ENCODE peak calls at places on chromosomes 3 and 15, in four cellular contexts. X is HL-60, W is GM12865, B is mucosa of descending colon. T is an unnamed sample.

GRCh38 chr3:172083995-172084409 is 44.6 kb downstream of the FNDC3B start:
- DNase-seq in B (no peak), W (no peak), X (no peak), T (no peak)

GRCh38 chr15:59622289-59622688 is 10.7 kb downstream of the GCNT3 start:
- DNase-seq in X (peak), B (peak), W (peak), T (peak)

GRCh38 chr3:10602769-10603768 is 97.7 kb upstream of the ATP2B2 start:
- DNase-seq in W (peak), X (no peak), B (no peak), T (peak)

GRCh38 chr15:59556405-59556804 is 55.2 kb upstream of the GCNT3 start:
- DNase-seq in W (no peak), B (no peak), X (no peak), T (no peak)

GRCh38 chr15:88049509-88049908 is 207.0 kb downstream of the NTRK3 start:
- DNase-seq in B (no peak), W (peak), X (no peak), T (no peak)

GRCh38 chr3:118080886-118081285 is 953.8 kb downstream of the IGSF11 start:
- DNase-seq in B (no peak), X (no peak), W (no peak), T (no peak)

GRCh38 chr3:186058225-186058624 is 50.7 kb downstream of the ETV5 start:
- DNase-seq in W (no peak), B (no peak), X (no peak), T (no peak)

GRCh38 chr15:41806291-41807181 is 21.4 kb upstream of the JMJD7 start:
- DNase-seq in W (no peak), X (no peak), B (no peak), T (no peak)

GRCh38 chr3:183812746-183813445 is 12.5 kb downstream of the MAP6D1 start:
- DNase-seq in W (no peak), X (no peak), B (no peak), T (no peak)

GRCh38 chr3:97817965-97818364 is 3.8 kb upstream of the CRYBG3 start:
- DNase-seq in W (no peak), X (no peak), B (no peak), T (no peak)

GRCh38 chr15:42498212-42499038 is 3.0 kb downstream of the SNAP23 start:
- DNase-seq in W (no peak), B (no peak), X (no peak), T (no peak)

GRCh38 chr15:99268431-99268830 is 17.1 kb downstream of the LRRC28 start:
- DNase-seq in X (no peak), B (no peak), W (no peak), T (no peak)

GRCh38 chr15:63061971-63062370 is 19.4 kb downstream of the TPM1 start:
- DNase-seq in X (no peak), B (no peak), W (no peak), T (no peak)

GRCh38 chr3:150057227-150057626 is 86.5 kb upstream of the PFN2 start:
- DNase-seq in X (no peak), B (no peak), W (no peak), T (no peak)

GRCh38 chr3:57872606-57873005 is 116.5 kb downstream of the SLMAP start:
- DNase-seq in X (no peak), B (no peak), W (no peak), T (no peak)

GRCh38 chr3:144031938-144032337 is 60.3 kb downstream of the DIPK2A start:
- DNase-seq in W (no peak), B (no peak), X (no peak), T (no peak)

GRCh38 chr15:60740787-60741354 is 261.9 kb upstream of the ICE2 start:
- DNase-seq in B (no peak), W (peak), X (no peak), T (no peak)

DNA sequence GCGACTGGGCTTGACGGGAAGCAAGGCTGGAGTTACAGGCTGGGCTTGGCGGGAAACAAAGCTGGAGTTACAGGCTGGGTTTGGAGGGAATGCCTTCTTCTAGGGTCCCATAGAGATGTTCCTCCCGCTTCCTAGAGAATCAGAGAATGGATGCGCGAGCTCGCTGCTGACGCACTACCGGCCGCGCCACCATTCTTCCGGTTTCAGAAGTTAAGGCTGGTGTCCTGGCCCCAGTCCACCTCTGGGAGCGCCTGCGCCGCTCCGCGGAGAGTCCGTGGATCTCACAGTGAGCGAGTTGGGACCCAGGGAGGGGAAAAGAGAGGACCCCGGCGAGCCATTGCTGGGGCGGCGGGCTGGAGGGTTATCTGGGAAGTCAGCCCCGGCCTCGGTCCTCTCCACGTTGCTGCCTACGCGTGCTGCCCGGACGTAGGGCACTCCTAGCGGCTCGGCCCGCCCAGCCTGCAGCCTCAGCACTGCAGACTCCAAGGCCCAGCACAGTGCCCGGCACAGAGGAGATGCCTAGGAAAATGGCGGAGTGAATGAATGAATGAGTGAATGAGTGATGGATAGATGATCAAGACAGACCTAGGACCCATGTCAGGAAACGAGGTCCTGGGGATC is at the start of gene ZNF502:
- DNase-seq in X (peak), W (no peak), B (peak), T (peak)
- H3K4me3 ChIP-seq in X (peak), W (no peak), B (peak), T (peak)

DNA sequence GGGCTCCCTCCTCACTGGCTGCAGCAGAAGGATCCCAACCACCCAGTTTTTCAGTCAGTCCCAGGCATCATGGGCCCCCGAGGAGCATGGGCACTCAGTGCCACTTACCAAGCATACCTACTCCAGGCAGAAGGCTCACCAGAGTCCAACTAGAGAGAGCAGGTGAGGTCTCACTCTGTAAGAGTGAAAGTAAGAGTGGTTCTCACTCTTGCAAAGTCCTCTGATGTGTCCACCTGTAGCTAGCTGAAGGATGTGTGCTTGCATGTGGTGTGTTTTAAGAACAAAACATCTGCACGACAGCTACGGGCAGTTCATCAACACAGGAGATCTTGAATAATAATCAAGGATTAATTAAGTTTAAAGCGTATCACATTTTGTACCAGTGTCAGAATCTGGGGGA is 49.7 kb downstream of the CCK start:
- DNase-seq in X (no peak), B (no peak), W (peak), T (no peak)
- H3K4me3 ChIP-seq in X (no peak), B (no peak), W (no peak), T (peak)

GRCh38 chr15:73630796-73631471 is 2.3 kb downstream of the NPTN start:
- DNase-seq in W (peak), B (no peak), X (no peak), T (no peak)

GRCh38 chr15:73628976-73629854 is 4.0 kb downstream of the NPTN start:
- DNase-seq in W (no peak), B (no peak), X (peak), T (no peak)

GRCh38 chr15:73631915-73632669 is 1.1 kb downstream of the NPTN start:
- DNase-seq in B (no peak), X (no peak), W (peak), T (no peak)

GRCh38 chr15:73628102-73628501 is 5.1 kb downstream of the NPTN start:
- DNase-seq in X (no peak), W (no peak), B (no peak), T (no peak)

GRCh38 chr15:73630030-73630429 is 3.2 kb downstream of the NPTN start:
- DNase-seq in B (no peak), W (peak), X (no peak), T (no peak)
- H3K4me3 ChIP-seq in B (no peak), W (no peak), X (peak), T (no peak)

GRCh38 chr3:116446037-116446436 is 750 bp upstream of the LSAMP start:
- DNase-seq in W (no peak), B (no peak), X (no peak), T (no peak)

GRCh38 chr3:116444819-116445290 is 432 bp downstream of the LSAMP start:
- DNase-seq in W (no peak), X (no peak), B (no peak), T (no peak)

GRCh38 chr3:116444099-116444700 is 1.1 kb downstream of the LSAMP start:
- DNase-seq in X (no peak), B (no peak), W (no peak), T (no peak)

GRCh38 chr3:116443096-116443793 is 2.0 kb downstream of the LSAMP start:
- DNase-seq in W (no peak), B (no peak), X (no peak), T (no peak)

GRCh38 chr3:116445291-116445841 is at the start of gene LSAMP:
- DNase-seq in X (no peak), B (no peak), W (no peak), T (no peak)
- H3K4me3 ChIP-seq in X (no peak), B (no peak), W (no peak), T (no peak)

GRCh38 chr15:45589296-45589695 is 2.1 kb downstream of the BLOC1S6 start:
- DNase-seq in B (no peak), W (no peak), X (no peak), T (no peak)
- H3K4me3 ChIP-seq in B (no peak), W (peak), X (no peak), T (no peak)

DNA sequence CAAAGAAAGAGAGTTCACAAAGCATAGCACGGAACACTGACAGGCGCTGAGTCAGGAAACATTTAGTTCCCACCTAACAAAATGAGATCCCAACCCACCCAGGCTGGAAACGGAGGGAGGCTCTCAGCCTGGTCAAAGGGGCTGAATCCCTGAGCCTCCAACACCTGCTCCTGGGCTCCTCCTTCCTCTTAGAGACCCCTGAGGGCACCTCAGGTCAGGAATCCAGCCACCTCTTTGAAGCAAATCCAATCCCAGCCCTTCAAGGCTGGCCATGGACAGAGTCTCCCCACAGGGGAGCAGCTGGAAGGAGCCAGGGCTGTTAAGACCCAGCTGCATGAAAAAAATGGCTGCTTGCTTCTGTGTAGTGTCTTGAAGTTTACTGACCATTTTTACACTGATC is 154.4 kb upstream of the HES1 start:
- DNase-seq in B (no peak), X (no peak), W (no peak), T (no peak)
- H3K4me3 ChIP-seq in B (no peak), X (no peak), W (no peak), T (no peak)

GRCh38 chr3:50534721-50535330 is 31.4 kb upstream of the CACNA2D2 start:
- DNase-seq in B (no peak), X (no peak), W (no peak), T (no peak)

GRCh38 chr3:50539356-50539838 is 28.1 kb downstream of the C3orf18 start:
- DNase-seq in B (no peak), X (no peak), W (no peak), T (no peak)

GRCh38 chr3:50539887-50540286 is 27.7 kb downstream of the C3orf18 start:
- DNase-seq in X (no peak), B (no peak), W (no peak), T (no peak)

GRCh38 chr3:50536471-50537180 is 30.9 kb downstream of the C3orf18 start:
- DNase-seq in B (no peak), X (no peak), W (no peak), T (no peak)

GRCh38 chr3:50537421-50538129 is 30.0 kb downstream of the C3orf18 start:
- DNase-seq in B (no peak), X (no peak), W (no peak), T (no peak)
- H3K4me3 ChIP-seq in B (no peak), X (no peak), W (no peak), T (no peak)